ENCODE peak calls at places on chromosomes 3 and 15, in eight cellular contexts. One of them, this sample, is unnamed.

GRCh38 chr3:114615535-114616064 is 321.8 kb downstream of the TIGIT start:
- DNase-seq in activated T-cell treated with anti-CD3 and anti-CD28 coated beads, Interleukin-2, amount 50 U/mL, for 72 hours: no peak
- DNase-seq in tibial artery: no peak
- DNase-seq in body of pancreas: no peak
- DNase-seq in NCI-H446 treated with DMSO at 0.1 percent for 48 hours: no peak
- DNase-seq in NB4: no peak
- DNase-seq in T-helper 2 cell: no peak
- DNase-seq in stimulated activated naive CD8-positive, alpha-beta T cell treated with anti-CD3 and anti-CD28 coated beads, Interleukin-15, Interleukin-2, amounts not matched to agents 100 U/mL and 50 U/mL, for 24 hours: no peak
- DNase-seq in this sample: no peak

GRCh38 chr15:83164409-83165404 is 42.9 kb downstream of the HDGFL3 start:
- DNase-seq in activated T-cell treated with anti-CD3 and anti-CD28 coated beads, Interleukin-2, amount 50 U/mL, for 72 hours: peak
- DNase-seq in tibial artery: no peak
- DNase-seq in body of pancreas: no peak
- DNase-seq in NCI-H446 treated with DMSO at 0.1 percent for 48 hours: no peak
- DNase-seq in NB4: no peak
- DNase-seq in T-helper 2 cell: no peak
- DNase-seq in stimulated activated naive CD8-positive, alpha-beta T cell treated with anti-CD3 and anti-CD28 coated beads, Interleukin-15, Interleukin-2, amounts not matched to agents 100 U/mL and 50 U/mL, for 24 hours: no peak
- DNase-seq in this sample: no peak

GRCh38 chr3:7000501-7000900 is 139.6 kb downstream of the GRM7 start:
- DNase-seq in activated T-cell treated with anti-CD3 and anti-CD28 coated beads, Interleukin-2, amount 50 U/mL, for 72 hours: no peak
- DNase-seq in tibial artery: no peak
- DNase-seq in body of pancreas: no peak
- DNase-seq in NCI-H446 treated with DMSO at 0.1 percent for 48 hours: no peak
- DNase-seq in NB4: no peak
- DNase-seq in T-helper 2 cell: no peak
- DNase-seq in stimulated activated naive CD8-positive, alpha-beta T cell treated with anti-CD3 and anti-CD28 coated beads, Interleukin-15, Interleukin-2, amounts not matched to agents 100 U/mL and 50 U/mL, for 24 hours: no peak
- DNase-seq in this sample: no peak

GRCh38 chr3:138914870-138915502 is 32.0 kb downstream of the FOXL2 start:
- DNase-seq in activated T-cell treated with anti-CD3 and anti-CD28 coated beads, Interleukin-2, amount 50 U/mL, for 72 hours: no peak
- DNase-seq in tibial artery: no peak
- DNase-seq in body of pancreas: no peak
- DNase-seq in NCI-H446 treated with DMSO at 0.1 percent for 48 hours: no peak
- DNase-seq in NB4: peak
- DNase-seq in T-helper 2 cell: no peak
- DNase-seq in stimulated activated naive CD8-positive, alpha-beta T cell treated with anti-CD3 and anti-CD28 coated beads, Interleukin-15, Interleukin-2, amounts not matched to agents 100 U/mL and 50 U/mL, for 24 hours: no peak
- DNase-seq in this sample: no peak

GRCh38 chr3:54600441-54601204 is 327.2 kb downstream of the LRTM1 start:
- DNase-seq in activated T-cell treated with anti-CD3 and anti-CD28 coated beads, Interleukin-2, amount 50 U/mL, for 72 hours: no peak
- DNase-seq in tibial artery: no peak
- DNase-seq in body of pancreas: no peak
- DNase-seq in NCI-H446 treated with DMSO at 0.1 percent for 48 hours: no peak
- DNase-seq in NB4: no peak
- DNase-seq in T-helper 2 cell: no peak
- DNase-seq in stimulated activated naive CD8-positive, alpha-beta T cell treated with anti-CD3 and anti-CD28 coated beads, Interleukin-15, Interleukin-2, amounts not matched to agents 100 U/mL and 50 U/mL, for 24 hours: no peak
- DNase-seq in this sample: no peak

GRCh38 chr15:39586387-39587171 is 5.7 kb downstream of the THBS1 start:
- DNase-seq in activated T-cell treated with anti-CD3 and anti-CD28 coated beads, Interleukin-2, amount 50 U/mL, for 72 hours: no peak
- DNase-seq in tibial artery: no peak
- DNase-seq in body of pancreas: no peak
- DNase-seq in NCI-H446 treated with DMSO at 0.1 percent for 48 hours: no peak
- DNase-seq in NB4: no peak
- DNase-seq in T-helper 2 cell: no peak
- DNase-seq in stimulated activated naive CD8-positive, alpha-beta T cell treated with anti-CD3 and anti-CD28 coated beads, Interleukin-15, Interleukin-2, amounts not matched to agents 100 U/mL and 50 U/mL, for 24 hours: no peak
- DNase-seq in this sample: no peak

GRCh38 chr3:44001072-44001471 is 240.6 kb upstream of the TOPAZ1 start:
- DNase-seq in activated T-cell treated with anti-CD3 and anti-CD28 coated beads, Interleukin-2, amount 50 U/mL, for 72 hours: no peak
- DNase-seq in tibial artery: no peak
- DNase-seq in body of pancreas: no peak
- DNase-seq in NCI-H446 treated with DMSO at 0.1 percent for 48 hours: no peak
- DNase-seq in NB4: no peak
- DNase-seq in T-helper 2 cell: no peak
- DNase-seq in stimulated activated naive CD8-positive, alpha-beta T cell treated with anti-CD3 and anti-CD28 coated beads, Interleukin-15, Interleukin-2, amounts not matched to agents 100 U/mL and 50 U/mL, for 24 hours: no peak
- DNase-seq in this sample: no peak

GRCh38 chr3:154170300-154170699 is 49.1 kb downstream of the ARHGEF26 start:
- DNase-seq in activated T-cell treated with anti-CD3 and anti-CD28 coated beads, Interleukin-2, amount 50 U/mL, for 72 hours: no peak
- DNase-seq in tibial artery: no peak
- DNase-seq in body of pancreas: no peak
- DNase-seq in NCI-H446 treated with DMSO at 0.1 percent for 48 hours: no peak
- DNase-seq in NB4: no peak
- DNase-seq in T-helper 2 cell: no peak
- DNase-seq in stimulated activated naive CD8-positive, alpha-beta T cell treated with anti-CD3 and anti-CD28 coated beads, Interleukin-15, Interleukin-2, amounts not matched to agents 100 U/mL and 50 U/mL, for 24 hours: no peak
- DNase-seq in this sample: no peak

GRCh38 chr15:44289352-44289790 is 852 bp downstream of the GOLM2 start:
- DNase-seq in activated T-cell treated with anti-CD3 and anti-CD28 coated beads, Interleukin-2, amount 50 U/mL, for 72 hours: no peak
- DNase-seq in tibial artery: no peak
- DNase-seq in body of pancreas: no peak
- DNase-seq in NCI-H446 treated with DMSO at 0.1 percent for 48 hours: no peak
- DNase-seq in NB4: peak
- DNase-seq in T-helper 2 cell: no peak
- DNase-seq in stimulated activated naive CD8-positive, alpha-beta T cell treated with anti-CD3 and anti-CD28 coated beads, Interleukin-15, Interleukin-2, amounts not matched to agents 100 U/mL and 50 U/mL, for 24 hours: no peak
- DNase-seq in this sample: no peak

GRCh38 chr15:67501177-67501835 is 19.6 kb upstream of the C15orf61 start:
- DNase-seq in activated T-cell treated with anti-CD3 and anti-CD28 coated beads, Interleukin-2, amount 50 U/mL, for 72 hours: no peak
- DNase-seq in tibial artery: no peak
- DNase-seq in body of pancreas: no peak
- DNase-seq in NCI-H446 treated with DMSO at 0.1 percent for 48 hours: peak
- DNase-seq in NB4: peak
- DNase-seq in T-helper 2 cell: no peak
- DNase-seq in stimulated activated naive CD8-positive, alpha-beta T cell treated with anti-CD3 and anti-CD28 coated beads, Interleukin-15, Interleukin-2, amounts not matched to agents 100 U/mL and 50 U/mL, for 24 hours: no peak
- DNase-seq in this sample: no peak

GRCh38 chr3:23629181-23629893 is 176.4 kb upstream of the UBE2E1 start:
- DNase-seq in activated T-cell treated with anti-CD3 and anti-CD28 coated beads, Interleukin-2, amount 50 U/mL, for 72 hours: no peak
- DNase-seq in tibial artery: no peak
- DNase-seq in body of pancreas: peak
- DNase-seq in NCI-H446 treated with DMSO at 0.1 percent for 48 hours: peak
- DNase-seq in NB4: no peak
- DNase-seq in T-helper 2 cell: no peak
- DNase-seq in stimulated activated naive CD8-positive, alpha-beta T cell treated with anti-CD3 and anti-CD28 coated beads, Interleukin-15, Interleukin-2, amounts not matched to agents 100 U/mL and 50 U/mL, for 24 hours: no peak
- DNase-seq in this sample: no peak

GRCh38 chr3:72194464-72194857 is 409.5 kb upstream of the PROK2 start:
- DNase-seq in activated T-cell treated with anti-CD3 and anti-CD28 coated beads, Interleukin-2, amount 50 U/mL, for 72 hours: no peak
- DNase-seq in tibial artery: no peak
- DNase-seq in body of pancreas: no peak
- DNase-seq in NCI-H446 treated with DMSO at 0.1 percent for 48 hours: no peak
- DNase-seq in NB4: no peak
- DNase-seq in T-helper 2 cell: no peak
- DNase-seq in stimulated activated naive CD8-positive, alpha-beta T cell treated with anti-CD3 and anti-CD28 coated beads, Interleukin-15, Interleukin-2, amounts not matched to agents 100 U/mL and 50 U/mL, for 24 hours: no peak
- DNase-seq in this sample: no peak

GRCh38 chr15:76753131-76753530 is 152.0 kb downstream of the SCAPER start:
- DNase-seq in activated T-cell treated with anti-CD3 and anti-CD28 coated beads, Interleukin-2, amount 50 U/mL, for 72 hours: no peak
- DNase-seq in tibial artery: no peak
- DNase-seq in body of pancreas: no peak
- DNase-seq in NCI-H446 treated with DMSO at 0.1 percent for 48 hours: no peak
- DNase-seq in NB4: no peak
- DNase-seq in T-helper 2 cell: no peak
- DNase-seq in stimulated activated naive CD8-positive, alpha-beta T cell treated with anti-CD3 and anti-CD28 coated beads, Interleukin-15, Interleukin-2, amounts not matched to agents 100 U/mL and 50 U/mL, for 24 hours: no peak
- DNase-seq in this sample: no peak

GRCh38 chr3:167736264-167736787 is 805 bp downstream of the SERPINI1 start:
- DNase-seq in activated T-cell treated with anti-CD3 and anti-CD28 coated beads, Interleukin-2, amount 50 U/mL, for 72 hours: no peak
- DNase-seq in tibial artery: no peak
- DNase-seq in body of pancreas: no peak
- DNase-seq in NCI-H446 treated with DMSO at 0.1 percent for 48 hours: no peak
- DNase-seq in NB4: no peak
- DNase-seq in T-helper 2 cell: no peak
- DNase-seq in stimulated activated naive CD8-positive, alpha-beta T cell treated with anti-CD3 and anti-CD28 coated beads, Interleukin-15, Interleukin-2, amounts not matched to agents 100 U/mL and 50 U/mL, for 24 hours: no peak
- DNase-seq in this sample: no peak

GRCh38 chr15:90174140-90174891 is 26.8 kb upstream of the SEMA4B start:
- DNase-seq in activated T-cell treated with anti-CD3 and anti-CD28 coated beads, Interleukin-2, amount 50 U/mL, for 72 hours: no peak
- DNase-seq in tibial artery: peak
- DNase-seq in body of pancreas: peak
- DNase-seq in NCI-H446 treated with DMSO at 0.1 percent for 48 hours: no peak
- DNase-seq in NB4: no peak
- DNase-seq in T-helper 2 cell: no peak
- DNase-seq in stimulated activated naive CD8-positive, alpha-beta T cell treated with anti-CD3 and anti-CD28 coated beads, Interleukin-15, Interleukin-2, amounts not matched to agents 100 U/mL and 50 U/mL, for 24 hours: no peak
- DNase-seq in this sample: no peak

GRCh38 chr15:80739919-80740318 is 39.3 kb upstream of the CEMIP start:
- DNase-seq in activated T-cell treated with anti-CD3 and anti-CD28 coated beads, Interleukin-2, amount 50 U/mL, for 72 hours: no peak
- DNase-seq in tibial artery: no peak
- DNase-seq in body of pancreas: no peak
- DNase-seq in NCI-H446 treated with DMSO at 0.1 percent for 48 hours: no peak
- DNase-seq in NB4: no peak
- DNase-seq in T-helper 2 cell: no peak
- DNase-seq in stimulated activated naive CD8-positive, alpha-beta T cell treated with anti-CD3 and anti-CD28 coated beads, Interleukin-15, Interleukin-2, amounts not matched to agents 100 U/mL and 50 U/mL, for 24 hours: no peak
- DNase-seq in this sample: no peak

GRCh38 chr3:13303410-13303809 is 116.7 kb downstream of the NUP210 start:
- DNase-seq in activated T-cell treated with anti-CD3 and anti-CD28 coated beads, Interleukin-2, amount 50 U/mL, for 72 hours: no peak
- DNase-seq in tibial artery: no peak
- DNase-seq in body of pancreas: peak
- DNase-seq in NCI-H446 treated with DMSO at 0.1 percent for 48 hours: no peak
- DNase-seq in NB4: no peak
- DNase-seq in T-helper 2 cell: no peak
- DNase-seq in stimulated activated naive CD8-positive, alpha-beta T cell treated with anti-CD3 and anti-CD28 coated beads, Interleukin-15, Interleukin-2, amounts not matched to agents 100 U/mL and 50 U/mL, for 24 hours: no peak
- DNase-seq in this sample: no peak

GRCh38 chr3:105368575-105369500 is 2.1 kb downstream of the ALCAM start:
- DNase-seq in activated T-cell treated with anti-CD3 and anti-CD28 coated beads, Interleukin-2, amount 50 U/mL, for 72 hours: peak
- DNase-seq in tibial artery: peak
- DNase-seq in body of pancreas: peak
- DNase-seq in NCI-H446 treated with DMSO at 0.1 percent for 48 hours: no peak
- DNase-seq in NB4: peak
- DNase-seq in T-helper 2 cell: peak
- DNase-seq in stimulated activated naive CD8-positive, alpha-beta T cell treated with anti-CD3 and anti-CD28 coated beads, Interleukin-15, Interleukin-2, amounts not matched to agents 100 U/mL and 50 U/mL, for 24 hours: peak
- DNase-seq in this sample: peak

GRCh38 chr15:58852347-58852746 is 81.1 kb downstream of the SLTM start:
- DNase-seq in activated T-cell treated with anti-CD3 and anti-CD28 coated beads, Interleukin-2, amount 50 U/mL, for 72 hours: no peak
- DNase-seq in tibial artery: no peak
- DNase-seq in body of pancreas: no peak
- DNase-seq in NCI-H446 treated with DMSO at 0.1 percent for 48 hours: no peak
- DNase-seq in NB4: no peak
- DNase-seq in T-helper 2 cell: no peak
- DNase-seq in stimulated activated naive CD8-positive, alpha-beta T cell treated with anti-CD3 and anti-CD28 coated beads, Interleukin-15, Interleukin-2, amounts not matched to agents 100 U/mL and 50 U/mL, for 24 hours: no peak
- DNase-seq in this sample: no peak

GRCh38 chr15:72166716-72167417 is 30.7 kb downstream of the GRAMD2A start:
- DNase-seq in activated T-cell treated with anti-CD3 and anti-CD28 coated beads, Interleukin-2, amount 50 U/mL, for 72 hours: no peak
- DNase-seq in tibial artery: no peak
- DNase-seq in body of pancreas: no peak
- DNase-seq in NCI-H446 treated with DMSO at 0.1 percent for 48 hours: no peak
- DNase-seq in NB4: no peak
- DNase-seq in T-helper 2 cell: no peak
- DNase-seq in stimulated activated naive CD8-positive, alpha-beta T cell treated with anti-CD3 and anti-CD28 coated beads, Interleukin-15, Interleukin-2, amounts not matched to agents 100 U/mL and 50 U/mL, for 24 hours: no peak
- DNase-seq in this sample: no peak

GRCh38 chr3:64109438-64109837 is 86.1 kb upstream of the PSMD6 start:
- DNase-seq in activated T-cell treated with anti-CD3 and anti-CD28 coated beads, Interleukin-2, amount 50 U/mL, for 72 hours: no peak
- DNase-seq in tibial artery: no peak
- DNase-seq in body of pancreas: peak
- DNase-seq in NCI-H446 treated with DMSO at 0.1 percent for 48 hours: no peak
- DNase-seq in NB4: no peak
- DNase-seq in T-helper 2 cell: no peak
- DNase-seq in stimulated activated naive CD8-positive, alpha-beta T cell treated with anti-CD3 and anti-CD28 coated beads, Interleukin-15, Interleukin-2, amounts not matched to agents 100 U/mL and 50 U/mL, for 24 hours: no peak
- DNase-seq in this sample: no peak

GRCh38 chr15:25391971-25392733 is 46.7 kb downstream of the UBE3A start:
- DNase-seq in activated T-cell treated with anti-CD3 and anti-CD28 coated beads, Interleukin-2, amount 50 U/mL, for 72 hours: no peak
- DNase-seq in tibial artery: no peak
- DNase-seq in body of pancreas: no peak
- DNase-seq in NCI-H446 treated with DMSO at 0.1 percent for 48 hours: no peak
- DNase-seq in NB4: no peak
- DNase-seq in T-helper 2 cell: no peak
- DNase-seq in stimulated activated naive CD8-positive, alpha-beta T cell treated with anti-CD3 and anti-CD28 coated beads, Interleukin-15, Interleukin-2, amounts not matched to agents 100 U/mL and 50 U/mL, for 24 hours: no peak
- DNase-seq in this sample: no peak

GRCh38 chr3:48247401-48247807 is 6.5 kb downstream of the ZNF589 start:
- DNase-seq in activated T-cell treated with anti-CD3 and anti-CD28 coated beads, Interleukin-2, amount 50 U/mL, for 72 hours: peak
- DNase-seq in tibial artery: no peak
- DNase-seq in body of pancreas: no peak
- DNase-seq in NCI-H446 treated with DMSO at 0.1 percent for 48 hours: no peak
- DNase-seq in NB4: peak
- DNase-seq in T-helper 2 cell: no peak
- DNase-seq in stimulated activated naive CD8-positive, alpha-beta T cell treated with anti-CD3 and anti-CD28 coated beads, Interleukin-15, Interleukin-2, amounts not matched to agents 100 U/mL and 50 U/mL, for 24 hours: no peak
- DNase-seq in this sample: no peak

GRCh38 chr3:125967156-125967555 is 1.8 kb upstream of the ROPN1B start:
- DNase-seq in activated T-cell treated with anti-CD3 and anti-CD28 coated beads, Interleukin-2, amount 50 U/mL, for 72 hours: no peak
- DNase-seq in tibial artery: no peak
- DNase-seq in body of pancreas: no peak
- DNase-seq in NCI-H446 treated with DMSO at 0.1 percent for 48 hours: no peak
- DNase-seq in NB4: no peak
- DNase-seq in T-helper 2 cell: no peak
- DNase-seq in stimulated activated naive CD8-positive, alpha-beta T cell treated with anti-CD3 and anti-CD28 coated beads, Interleukin-15, Interleukin-2, amounts not matched to agents 100 U/mL and 50 U/mL, for 24 hours: no peak
- DNase-seq in this sample: no peak

GRCh38 chr3:110343376-110343775 is 728.2 kb upstream of the NECTIN3 start:
- DNase-seq in activated T-cell treated with anti-CD3 and anti-CD28 coated beads, Interleukin-2, amount 50 U/mL, for 72 hours: no peak
- DNase-seq in tibial artery: no peak
- DNase-seq in body of pancreas: no peak
- DNase-seq in NCI-H446 treated with DMSO at 0.1 percent for 48 hours: no peak
- DNase-seq in NB4: no peak
- DNase-seq in T-helper 2 cell: no peak
- DNase-seq in stimulated activated naive CD8-positive, alpha-beta T cell treated with anti-CD3 and anti-CD28 coated beads, Interleukin-15, Interleukin-2, amounts not matched to agents 100 U/mL and 50 U/mL, for 24 hours: no peak
- DNase-seq in this sample: no peak

GRCh38 chr3:188458761-188459160 is 304.8 kb downstream of the LPP start:
- DNase-seq in activated T-cell treated with anti-CD3 and anti-CD28 coated beads, Interleukin-2, amount 50 U/mL, for 72 hours: no peak
- DNase-seq in tibial artery: no peak
- DNase-seq in body of pancreas: no peak
- DNase-seq in NCI-H446 treated with DMSO at 0.1 percent for 48 hours: no peak
- DNase-seq in NB4: no peak
- DNase-seq in T-helper 2 cell: no peak
- DNase-seq in stimulated activated naive CD8-positive, alpha-beta T cell treated with anti-CD3 and anti-CD28 coated beads, Interleukin-15, Interleukin-2, amounts not matched to agents 100 U/mL and 50 U/mL, for 24 hours: no peak
- DNase-seq in this sample: no peak

GRCh38 chr15:60831540-60831939 is 352.6 kb upstream of the ICE2 start:
- DNase-seq in activated T-cell treated with anti-CD3 and anti-CD28 coated beads, Interleukin-2, amount 50 U/mL, for 72 hours: no peak
- DNase-seq in tibial artery: no peak
- DNase-seq in body of pancreas: no peak
- DNase-seq in NCI-H446 treated with DMSO at 0.1 percent for 48 hours: no peak
- DNase-seq in NB4: no peak
- DNase-seq in T-helper 2 cell: no peak
- DNase-seq in stimulated activated naive CD8-positive, alpha-beta T cell treated with anti-CD3 and anti-CD28 coated beads, Interleukin-15, Interleukin-2, amounts not matched to agents 100 U/mL and 50 U/mL, for 24 hours: no peak
- DNase-seq in this sample: no peak

GRCh38 chr3:128492353-128493220 is at the start of gene GATA2:
- DNase-seq in activated T-cell treated with anti-CD3 and anti-CD28 coated beads, Interleukin-2, amount 50 U/mL, for 72 hours: peak
- DNase-seq in tibial artery: peak
- DNase-seq in body of pancreas: peak
- DNase-seq in NCI-H446 treated with DMSO at 0.1 percent for 48 hours: no peak
- DNase-seq in NB4: peak
- DNase-seq in T-helper 2 cell: no peak
- DNase-seq in stimulated activated naive CD8-positive, alpha-beta T cell treated with anti-CD3 and anti-CD28 coated beads, Interleukin-15, Interleukin-2, amounts not matched to agents 100 U/mL and 50 U/mL, for 24 hours: peak
- DNase-seq in this sample: no peak

GRCh38 chr15:45442497-45443135 is 64.3 kb upstream of the GATM start:
- DNase-seq in activated T-cell treated with anti-CD3 and anti-CD28 coated beads, Interleukin-2, amount 50 U/mL, for 72 hours: no peak
- DNase-seq in tibial artery: no peak
- DNase-seq in body of pancreas: no peak
- DNase-seq in NCI-H446 treated with DMSO at 0.1 percent for 48 hours: no peak
- DNase-seq in NB4: no peak
- DNase-seq in T-helper 2 cell: no peak
- DNase-seq in stimulated activated naive CD8-positive, alpha-beta T cell treated with anti-CD3 and anti-CD28 coated beads, Interleukin-15, Interleukin-2, amounts not matched to agents 100 U/mL and 50 U/mL, for 24 hours: no peak
- DNase-seq in this sample: no peak

GRCh38 chr3:66428733-66429132 is 72.1 kb downstream of the LRIG1 start:
- DNase-seq in activated T-cell treated with anti-CD3 and anti-CD28 coated beads, Interleukin-2, amount 50 U/mL, for 72 hours: no peak
- DNase-seq in tibial artery: peak
- DNase-seq in body of pancreas: peak
- DNase-seq in NCI-H446 treated with DMSO at 0.1 percent for 48 hours: peak
- DNase-seq in NB4: peak
- DNase-seq in T-helper 2 cell: no peak
- DNase-seq in stimulated activated naive CD8-positive, alpha-beta T cell treated with anti-CD3 and anti-CD28 coated beads, Interleukin-15, Interleukin-2, amounts not matched to agents 100 U/mL and 50 U/mL, for 24 hours: no peak
- DNase-seq in this sample: no peak

GRCh38 chr3:155047672-155048071 is 32.4 kb upstream of the MME start:
- DNase-seq in activated T-cell treated with anti-CD3 and anti-CD28 coated beads, Interleukin-2, amount 50 U/mL, for 72 hours: no peak
- DNase-seq in tibial artery: no peak
- DNase-seq in body of pancreas: no peak
- DNase-seq in NCI-H446 treated with DMSO at 0.1 percent for 48 hours: no peak
- DNase-seq in NB4: no peak
- DNase-seq in T-helper 2 cell: no peak
- DNase-seq in stimulated activated naive CD8-positive, alpha-beta T cell treated with anti-CD3 and anti-CD28 coated beads, Interleukin-15, Interleukin-2, amounts not matched to agents 100 U/mL and 50 U/mL, for 24 hours: no peak
- DNase-seq in this sample: no peak

GRCh38 chr3:172194702-172195392 is 155.5 kb downstream of the FNDC3B start:
- DNase-seq in activated T-cell treated with anti-CD3 and anti-CD28 coated beads, Interleukin-2, amount 50 U/mL, for 72 hours: no peak
- DNase-seq in tibial artery: no peak
- DNase-seq in body of pancreas: no peak
- DNase-seq in NCI-H446 treated with DMSO at 0.1 percent for 48 hours: peak
- DNase-seq in NB4: no peak
- DNase-seq in T-helper 2 cell: no peak
- DNase-seq in stimulated activated naive CD8-positive, alpha-beta T cell treated with anti-CD3 and anti-CD28 coated beads, Interleukin-15, Interleukin-2, amounts not matched to agents 100 U/mL and 50 U/mL, for 24 hours: no peak
- DNase-seq in this sample: no peak

GRCh38 chr15:47374222-47374621 is 343.1 kb upstream of the SEMA6D start:
- DNase-seq in activated T-cell treated with anti-CD3 and anti-CD28 coated beads, Interleukin-2, amount 50 U/mL, for 72 hours: no peak
- DNase-seq in tibial artery: no peak
- DNase-seq in body of pancreas: peak
- DNase-seq in NCI-H446 treated with DMSO at 0.1 percent for 48 hours: no peak
- DNase-seq in NB4: peak
- DNase-seq in T-helper 2 cell: no peak
- DNase-seq in stimulated activated naive CD8-positive, alpha-beta T cell treated with anti-CD3 and anti-CD28 coated beads, Interleukin-15, Interleukin-2, amounts not matched to agents 100 U/mL and 50 U/mL, for 24 hours: no peak
- DNase-seq in this sample: no peak